ENCODE peak calls at places on chromosomes 5 and 9, in eight cellular contexts. One of them, this sample, is unnamed.
A peak's percentile ranks its signal among the peaks of the same experiment; 100 is the strongest.

GRCh38 chr9:95793924-95794828 is 81.3 kb upstream of the ERCC6L2 start:
- DNase-seq in SK-N-SH: no peak
- DNase-seq in upper lobe of right lung: no peak
- DNase-seq in right atrium auricular region: no peak
- DNase-seq in ovary: no peak
- DNase-seq in IMR-90: peak; percentile 98
- DNase-seq in fibroblast of lung: peak; percentile 97
- DNase-seq in heart left ventricle: no peak
- DNase-seq in this sample: no peak

GRCh38 chr9:5897851-5898250 is 7.2 kb downstream of the MLANA start:
- DNase-seq in SK-N-SH: no peak
- DNase-seq in upper lobe of right lung: no peak
- DNase-seq in right atrium auricular region: no peak
- DNase-seq in ovary: no peak
- DNase-seq in IMR-90: no peak
- DNase-seq in fibroblast of lung: no peak
- DNase-seq in heart left ventricle: no peak
- DNase-seq in this sample: no peak

GRCh38 chr5:116271432-116271831 is 186.6 kb downstream of the COMMD10 start:
- DNase-seq in SK-N-SH: no peak
- DNase-seq in upper lobe of right lung: no peak
- DNase-seq in right atrium auricular region: no peak
- DNase-seq in ovary: no peak
- DNase-seq in IMR-90: peak; percentile 82
- DNase-seq in fibroblast of lung: peak; percentile 97
- DNase-seq in heart left ventricle: no peak
- DNase-seq in this sample: no peak

GRCh38 chr5:71932649-71933338 is 174.5 kb upstream of the MAP1B start:
- DNase-seq in SK-N-SH: no peak
- DNase-seq in upper lobe of right lung: no peak
- DNase-seq in right atrium auricular region: peak; percentile 75
- DNase-seq in ovary: peak; percentile 52
- DNase-seq in IMR-90: peak; percentile 67
- DNase-seq in fibroblast of lung: peak; percentile 92
- DNase-seq in heart left ventricle: peak; percentile 68
- DNase-seq in this sample: no peak

GRCh38 chr5:177109810-177110209 is 23.1 kb downstream of the FGFR4 start:
- DNase-seq in SK-N-SH: peak; percentile 27
- DNase-seq in upper lobe of right lung: no peak
- DNase-seq in right atrium auricular region: no peak
- DNase-seq in ovary: peak; percentile 77
- DNase-seq in IMR-90: no peak
- DNase-seq in fibroblast of lung: no peak
- DNase-seq in heart left ventricle: no peak
- DNase-seq in this sample: no peak

GRCh38 chr5:78984020-78984610 is 995 bp downstream of the ARSB start:
- DNase-seq in SK-N-SH: peak; percentile 29
- DNase-seq in upper lobe of right lung: no peak
- DNase-seq in right atrium auricular region: no peak
- DNase-seq in ovary: no peak
- DNase-seq in IMR-90: peak; percentile 21
- DNase-seq in fibroblast of lung: peak; percentile 26
- DNase-seq in heart left ventricle: no peak
- DNase-seq in this sample: no peak

GRCh38 chr9:20760246-20760901 is 76.3 kb downstream of the FOCAD start:
- DNase-seq in SK-N-SH: no peak
- DNase-seq in upper lobe of right lung: no peak
- DNase-seq in right atrium auricular region: no peak
- DNase-seq in ovary: no peak
- DNase-seq in IMR-90: no peak
- DNase-seq in fibroblast of lung: no peak
- DNase-seq in heart left ventricle: no peak
- DNase-seq in this sample: no peak

GRCh38 chr5:112628219-112628618 is 109.5 kb upstream of the APC start:
- DNase-seq in SK-N-SH: no peak
- DNase-seq in upper lobe of right lung: no peak
- DNase-seq in right atrium auricular region: no peak
- DNase-seq in ovary: no peak
- DNase-seq in IMR-90: no peak
- DNase-seq in fibroblast of lung: no peak
- DNase-seq in heart left ventricle: no peak
- DNase-seq in this sample: no peak

GRCh38 chr5:100643473-100643872 is 108.3 kb downstream of the FAM174A start:
- DNase-seq in SK-N-SH: no peak
- DNase-seq in upper lobe of right lung: no peak
- DNase-seq in right atrium auricular region: no peak
- DNase-seq in ovary: no peak
- DNase-seq in IMR-90: no peak
- DNase-seq in fibroblast of lung: peak; percentile 64
- DNase-seq in heart left ventricle: no peak
- DNase-seq in this sample: no peak

GRCh38 chr9:32552172-32552872 is at the start of the genes SMIM27 and TOPORS:
- DNase-seq in SK-N-SH: peak; percentile 87
- DNase-seq in upper lobe of right lung: peak; percentile 96
- DNase-seq in right atrium auricular region: peak; percentile 91
- DNase-seq in ovary: peak; percentile 88
- DNase-seq in IMR-90: peak; percentile 88
- DNase-seq in fibroblast of lung: peak; percentile 89
- DNase-seq in heart left ventricle: peak; percentile 91
- DNase-seq in this sample: peak; percentile 90

GRCh38 chr9:32550609-32551490 is 1.3 kb upstream of the SMIM27 start:
- DNase-seq in SK-N-SH: peak; percentile 98
- DNase-seq in upper lobe of right lung: peak; percentile 93
- DNase-seq in right atrium auricular region: peak; percentile 92
- DNase-seq in ovary: peak; percentile 94
- DNase-seq in IMR-90: peak; percentile 91
- DNase-seq in fibroblast of lung: peak; percentile 89
- DNase-seq in heart left ventricle: peak; percentile 94
- DNase-seq in this sample: peak; percentile 98

GRCh38 chr9:32554107-32554506 is 1.7 kb upstream of the TOPORS start:
- DNase-seq in SK-N-SH: no peak
- DNase-seq in upper lobe of right lung: no peak
- DNase-seq in right atrium auricular region: no peak
- DNase-seq in ovary: no peak
- DNase-seq in IMR-90: peak; percentile 29
- DNase-seq in fibroblast of lung: no peak
- DNase-seq in heart left ventricle: no peak
- DNase-seq in this sample: no peak

GRCh38 chr9:32551491-32552049 is 557 bp upstream of the SMIM27 start:
- DNase-seq in SK-N-SH: peak; percentile 32
- DNase-seq in upper lobe of right lung: no peak
- DNase-seq in right atrium auricular region: peak; percentile 61
- DNase-seq in ovary: peak; percentile 39
- DNase-seq in IMR-90: peak; percentile 36
- DNase-seq in fibroblast of lung: peak; percentile 25
- DNase-seq in heart left ventricle: no peak
- DNase-seq in this sample: peak; percentile 22

GRCh38 chr9:32550046-32550608 is 2.0 kb upstream of the SMIM27 start:
- DNase-seq in SK-N-SH: peak; percentile 44
- DNase-seq in upper lobe of right lung: no peak
- DNase-seq in right atrium auricular region: no peak
- DNase-seq in ovary: no peak
- DNase-seq in IMR-90: peak; percentile 53
- DNase-seq in fibroblast of lung: peak; percentile 51
- DNase-seq in heart left ventricle: no peak
- DNase-seq in this sample: no peak
- TF ChIP-seq CTCF in SK-N-SH: peak; percentile 28
- TF ChIP-seq CTCF in upper lobe of right lung: no peak
- TF ChIP-seq CTCF in right atrium auricular region: no peak
- TF ChIP-seq CTCF in ovary: no peak
- TF ChIP-seq CTCF in IMR-90: peak; percentile 17
- TF ChIP-seq CTCF in fibroblast of lung: no peak
- TF ChIP-seq CTCF in heart left ventricle: no peak
- TF ChIP-seq CTCF in this sample: no peak

GRCh38 chr5:141491323-141492167 is 2.7 kb downstream of the PCDHGC5 start:
- DNase-seq in SK-N-SH: no peak
- DNase-seq in upper lobe of right lung: no peak
- DNase-seq in right atrium auricular region: no peak
- DNase-seq in ovary: no peak
- DNase-seq in IMR-90: no peak
- DNase-seq in fibroblast of lung: no peak
- DNase-seq in heart left ventricle: no peak
- DNase-seq in this sample: no peak

GRCh38 chr5:141490771-141491170 is 1.9 kb downstream of the PCDHGC5 start:
- DNase-seq in SK-N-SH: no peak
- DNase-seq in upper lobe of right lung: no peak
- DNase-seq in right atrium auricular region: no peak
- DNase-seq in ovary: no peak
- DNase-seq in IMR-90: no peak
- DNase-seq in fibroblast of lung: no peak
- DNase-seq in heart left ventricle: no peak
- DNase-seq in this sample: no peak

GRCh38 chr5:141493500-141494422 is 4.9 kb downstream of the PCDHGC5 start:
- DNase-seq in SK-N-SH: no peak
- DNase-seq in upper lobe of right lung: no peak
- DNase-seq in right atrium auricular region: no peak
- DNase-seq in ovary: no peak
- DNase-seq in IMR-90: peak; percentile 65
- DNase-seq in fibroblast of lung: peak; percentile 80
- DNase-seq in heart left ventricle: no peak
- DNase-seq in this sample: no peak

GRCh38 chr5:141490271-141490670 is 1.4 kb downstream of the PCDHGC5 start:
- DNase-seq in SK-N-SH: no peak
- DNase-seq in upper lobe of right lung: no peak
- DNase-seq in right atrium auricular region: no peak
- DNase-seq in ovary: no peak
- DNase-seq in IMR-90: no peak
- DNase-seq in fibroblast of lung: no peak
- DNase-seq in heart left ventricle: no peak
- DNase-seq in this sample: no peak

DNA sequence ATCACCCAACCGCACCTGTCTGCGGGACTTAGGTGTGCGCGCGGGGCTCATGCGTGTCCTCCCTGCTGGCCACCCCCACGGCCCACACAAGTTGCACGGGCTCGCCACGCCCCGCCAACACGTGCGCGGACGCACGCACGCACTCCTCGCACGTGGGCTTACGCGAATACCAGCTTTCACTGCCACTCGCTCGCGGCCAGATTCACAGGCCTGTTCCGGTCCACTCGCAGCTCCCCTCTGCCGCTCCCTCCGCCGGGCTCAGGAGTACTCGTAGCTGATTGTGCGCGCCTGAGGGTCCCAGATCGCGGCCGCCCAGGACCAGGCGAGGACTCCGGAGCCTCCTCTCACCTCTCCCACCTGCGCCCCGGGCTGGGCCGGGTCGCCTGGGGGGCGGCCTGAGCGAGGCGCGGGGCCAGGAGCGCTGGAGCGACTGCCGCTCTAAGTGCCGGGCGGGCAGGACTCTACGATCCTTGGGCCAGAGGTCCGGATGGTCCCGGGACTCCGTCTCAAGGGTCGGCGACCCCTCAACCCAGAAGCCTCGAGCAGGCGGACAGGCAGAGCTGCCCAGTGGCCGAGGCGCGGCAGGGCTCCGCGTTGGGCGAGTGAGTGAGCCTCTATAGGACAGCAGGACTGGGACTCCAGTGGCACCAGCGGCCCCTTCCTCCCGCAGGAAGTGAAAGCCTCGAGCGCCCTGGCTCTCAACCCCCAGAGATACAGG is 3.4 kb downstream of the PCDHGC5 start:
- DNase-seq in SK-N-SH: no peak
- DNase-seq in upper lobe of right lung: no peak
- DNase-seq in right atrium auricular region: no peak
- DNase-seq in ovary: no peak
- DNase-seq in IMR-90: no peak
- DNase-seq in fibroblast of lung: no peak
- DNase-seq in heart left ventricle: no peak
- DNase-seq in this sample: no peak
- H3K27ac ChIP-seq in SK-N-SH: no peak overlapping the region
- H3K27ac ChIP-seq in upper lobe of right lung: no peak overlapping the region
- H3K27ac ChIP-seq in right atrium auricular region: no peak overlapping the region
- H3K27ac ChIP-seq in ovary: no peak overlapping the region
- H3K27ac ChIP-seq in IMR-90: no peak overlapping the region
- H3K27ac ChIP-seq in fibroblast of lung: no peak overlapping the region
- H3K27ac ChIP-seq in heart left ventricle: no peak overlapping the region
- H3K27ac ChIP-seq in this sample: no peak overlapping the region

GRCh38 chr5:16666861-16667481 is 50.2 kb upstream of the RETREG1 start:
- DNase-seq in SK-N-SH: peak; percentile 64
- DNase-seq in upper lobe of right lung: peak; percentile 66
- DNase-seq in right atrium auricular region: no peak
- DNase-seq in ovary: no peak
- DNase-seq in IMR-90: peak; percentile 15
- DNase-seq in fibroblast of lung: no peak
- DNase-seq in heart left ventricle: peak; percentile 56
- DNase-seq in this sample: peak; percentile 28
- H3K36me3 ChIP-seq in SK-N-SH: peaks cover 66% of the 10 kb centered on the region
- H3K36me3 ChIP-seq in upper lobe of right lung: peaks cover 71% of the 10 kb centered on the region
- H3K36me3 ChIP-seq in right atrium auricular region: no peaks in the 10 kb centered on the region
- H3K36me3 ChIP-seq in ovary: no peaks in the 10 kb centered on the region
- H3K36me3 ChIP-seq in IMR-90: peaks cover 65% of the 10 kb centered on the region
- H3K36me3 ChIP-seq in fibroblast of lung: peaks cover 21% of the 10 kb centered on the region
- H3K36me3 ChIP-seq in heart left ventricle: no peaks in the 10 kb centered on the region
- H3K36me3 ChIP-seq in this sample: peaks cover 62% of the 10 kb centered on the region

GRCh38 chr9:87510251-87510683 is 12.6 kb downstream of the DAPK1 start:
- DNase-seq in SK-N-SH: no peak
- DNase-seq in upper lobe of right lung: no peak
- DNase-seq in right atrium auricular region: no peak
- DNase-seq in ovary: no peak
- DNase-seq in IMR-90: no peak
- DNase-seq in fibroblast of lung: no peak
- DNase-seq in heart left ventricle: no peak
- DNase-seq in this sample: no peak
- TF ChIP-seq CTCF in SK-N-SH: no peak
- TF ChIP-seq CTCF in upper lobe of right lung: no peak
- TF ChIP-seq CTCF in right atrium auricular region: no peak
- TF ChIP-seq CTCF in ovary: no peak
- TF ChIP-seq CTCF in IMR-90: no peak
- TF ChIP-seq CTCF in fibroblast of lung: no peak
- TF ChIP-seq CTCF in heart left ventricle: no peak
- TF ChIP-seq CTCF in this sample: no peak

GRCh38 chr9:124373851-124374250 is 41.4 kb downstream of the PSMB7 start:
- DNase-seq in SK-N-SH: no peak
- DNase-seq in upper lobe of right lung: no peak
- DNase-seq in right atrium auricular region: no peak
- DNase-seq in ovary: no peak
- DNase-seq in IMR-90: no peak
- DNase-seq in fibroblast of lung: no peak
- DNase-seq in heart left ventricle: no peak
- DNase-seq in this sample: no peak

GRCh38 chr9:124376329-124376728 is 38.9 kb downstream of the PSMB7 start:
- DNase-seq in SK-N-SH: no peak
- DNase-seq in upper lobe of right lung: no peak
- DNase-seq in right atrium auricular region: no peak
- DNase-seq in ovary: no peak
- DNase-seq in IMR-90: no peak
- DNase-seq in fibroblast of lung: no peak
- DNase-seq in heart left ventricle: no peak
- DNase-seq in this sample: no peak

GRCh38 chr9:124377551-124377950 is 37.7 kb downstream of the PSMB7 start:
- DNase-seq in SK-N-SH: no peak
- DNase-seq in upper lobe of right lung: no peak
- DNase-seq in right atrium auricular region: no peak
- DNase-seq in ovary: no peak
- DNase-seq in IMR-90: no peak
- DNase-seq in fibroblast of lung: no peak
- DNase-seq in heart left ventricle: no peak
- DNase-seq in this sample: no peak

GRCh38 chr9:124381073-124381945 is 33.9 kb downstream of the PSMB7 start:
- DNase-seq in SK-N-SH: no peak
- DNase-seq in upper lobe of right lung: no peak
- DNase-seq in right atrium auricular region: no peak
- DNase-seq in ovary: no peak
- DNase-seq in IMR-90: peak; percentile 29
- DNase-seq in fibroblast of lung: peak; percentile 65
- DNase-seq in heart left ventricle: no peak
- DNase-seq in this sample: no peak

GRCh38 chr9:124377985-124378384 is 37.3 kb downstream of the PSMB7 start:
- DNase-seq in SK-N-SH: no peak
- DNase-seq in upper lobe of right lung: no peak
- DNase-seq in right atrium auricular region: no peak
- DNase-seq in ovary: no peak
- DNase-seq in IMR-90: no peak
- DNase-seq in fibroblast of lung: no peak
- DNase-seq in heart left ventricle: no peak
- DNase-seq in this sample: no peak
- H3K27ac ChIP-seq in SK-N-SH: no peak overlapping the region
- H3K27ac ChIP-seq in upper lobe of right lung: no peak overlapping the region
- H3K27ac ChIP-seq in right atrium auricular region: peak overlapping the region; percentile 35
- H3K27ac ChIP-seq in ovary: no peak overlapping the region
- H3K27ac ChIP-seq in IMR-90: no peak overlapping the region
- H3K27ac ChIP-seq in fibroblast of lung: no peak overlapping the region
- H3K27ac ChIP-seq in heart left ventricle: peak overlapping the region; percentile 66
- H3K27ac ChIP-seq in this sample: no peak overlapping the region

This sample was measured in WERI-Rb-1.